ENCODE peak calls at places on chromosomes 6 and 20, in four cellular contexts. One of them, this sample, is unnamed.

GRCh38 chr6:163688971-163689370 is 274.5 kb downstream of the QKI start:
- DNase-seq in HL-60: no peak
- DNase-seq in psoas muscle: no peak
- DNase-seq in CD4-positive, alpha-beta T cell: no peak
- DNase-seq in this sample: no peak

GRCh38 chr6:72580281-72580940 is 41.5 kb upstream of the KCNQ5 start:
- DNase-seq in HL-60: peak
- DNase-seq in psoas muscle: no peak
- DNase-seq in CD4-positive, alpha-beta T cell: no peak
- DNase-seq in this sample: peak

GRCh38 chr20:15834857-15835256 is 738.4 kb downstream of the KIF16B start:
- DNase-seq in HL-60: no peak
- DNase-seq in psoas muscle: no peak
- DNase-seq in CD4-positive, alpha-beta T cell: no peak
- DNase-seq in this sample: no peak

GRCh38 chr6:139129284-139129683 is 5.6 kb upstream of the HECA start:
- DNase-seq in HL-60: no peak
- DNase-seq in psoas muscle: no peak
- DNase-seq in CD4-positive, alpha-beta T cell: no peak
- DNase-seq in this sample: no peak

GRCh38 chr20:8946036-8946926 is 122.6 kb upstream of the PLCB4 start:
- DNase-seq in HL-60: no peak
- DNase-seq in psoas muscle: no peak
- DNase-seq in CD4-positive, alpha-beta T cell: no peak
- DNase-seq in this sample: no peak

GRCh38 chr6:11374036-11375010 is 141.9 kb upstream of the NEDD9 start:
- DNase-seq in HL-60: peak
- DNase-seq in psoas muscle: no peak
- DNase-seq in CD4-positive, alpha-beta T cell: no peak
- DNase-seq in this sample: no peak

GRCh38 chr6:64335195-64335594 is 699.6 kb downstream of the PHF3 start:
- DNase-seq in HL-60: no peak
- DNase-seq in psoas muscle: no peak
- DNase-seq in CD4-positive, alpha-beta T cell: no peak
- DNase-seq in this sample: no peak

GRCh38 chr6:131023834-131024504 is 39.1 kb downstream of the EPB41L2 start:
- DNase-seq in HL-60: no peak
- DNase-seq in psoas muscle: no peak
- DNase-seq in CD4-positive, alpha-beta T cell: no peak
- DNase-seq in this sample: peak

GRCh38 chr6:5624256-5624655 is 362.9 kb downstream of the FARS2 start:
- DNase-seq in HL-60: no peak
- DNase-seq in psoas muscle: no peak
- DNase-seq in CD4-positive, alpha-beta T cell: no peak
- DNase-seq in this sample: no peak

DNA sequence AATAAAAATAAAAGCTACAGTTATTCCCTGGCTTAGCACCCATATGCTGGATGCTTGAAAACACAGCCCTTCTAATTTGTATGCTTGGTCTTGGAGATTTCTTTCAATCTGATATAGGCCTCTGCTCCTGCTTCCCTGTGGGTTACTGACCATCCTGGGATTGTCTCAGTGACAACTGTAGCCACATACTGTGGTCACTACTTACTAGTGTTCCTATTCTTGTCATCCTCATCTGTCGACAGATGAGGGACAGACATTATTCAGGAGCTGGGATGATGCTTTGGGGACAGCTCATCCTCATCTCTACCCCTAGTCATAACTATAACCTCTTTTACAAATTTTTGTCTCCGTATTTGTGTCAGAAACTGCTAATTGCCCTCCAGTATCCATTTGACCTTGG is 388.9 kb upstream of the MAP3K7 start:
- DNase-seq in HL-60: no peak
- DNase-seq in psoas muscle: no peak
- DNase-seq in CD4-positive, alpha-beta T cell: no peak
- DNase-seq in this sample: no peak
- H3K27ac ChIP-seq in HL-60: no peak
- H3K27ac ChIP-seq in psoas muscle: no peak
- H3K27ac ChIP-seq in CD4-positive, alpha-beta T cell: no peak
- H3K27ac ChIP-seq in this sample: no peak

DNA sequence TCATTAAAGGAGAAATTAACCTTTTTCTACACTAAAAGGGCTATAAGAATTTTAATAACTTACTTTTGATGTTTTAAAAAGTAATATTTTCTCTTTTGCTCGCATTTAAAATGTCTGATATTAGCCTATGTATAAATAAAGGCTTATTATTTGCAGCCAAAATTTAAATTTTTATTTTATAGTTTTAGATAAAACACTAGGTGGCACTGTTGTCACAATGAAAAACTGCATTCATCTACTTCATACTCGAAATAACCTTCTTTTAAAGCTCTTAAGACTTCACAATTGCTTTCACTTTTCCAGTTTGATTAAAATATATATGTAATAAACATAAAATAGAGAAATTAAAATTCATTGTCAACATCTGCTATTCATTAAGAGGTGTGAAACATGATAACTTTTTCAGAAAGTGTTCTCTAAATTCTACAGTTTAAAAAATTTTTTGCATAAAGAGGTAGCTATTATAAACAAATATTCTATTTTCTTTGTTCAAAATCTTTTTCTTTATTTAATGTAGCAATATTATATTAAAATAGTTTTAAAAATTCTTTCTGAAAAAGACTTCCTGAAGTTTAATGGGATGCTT is 78.8 kb upstream of the DEFB112 start:
- DNase-seq in HL-60: no peak
- DNase-seq in psoas muscle: no peak
- DNase-seq in CD4-positive, alpha-beta T cell: no peak
- DNase-seq in this sample: no peak
- TF ChIP-seq CTCF in HL-60: no peak
- TF ChIP-seq CTCF in psoas muscle: peak
- TF ChIP-seq CTCF in CD4-positive, alpha-beta T cell: peak
- TF ChIP-seq CTCF in this sample: peak

GRCh38 chr20:45812157-45813005 is at the start of gene UBE2C:
- DNase-seq in HL-60: peak
- DNase-seq in psoas muscle: peak
- DNase-seq in CD4-positive, alpha-beta T cell: peak
- DNase-seq in this sample: peak
- H3K27ac ChIP-seq in HL-60: peak
- H3K27ac ChIP-seq in psoas muscle: peak
- H3K27ac ChIP-seq in CD4-positive, alpha-beta T cell: no peak
- H3K27ac ChIP-seq in this sample: peak

GRCh38 chr20:297098-297924 is at the start of gene ZCCHC3:
- DNase-seq in HL-60: peak
- DNase-seq in psoas muscle: peak
- DNase-seq in CD4-positive, alpha-beta T cell: peak
- DNase-seq in this sample: peak
- TF ChIP-seq CTCF in HL-60: no peak
- TF ChIP-seq CTCF in psoas muscle: peak
- TF ChIP-seq CTCF in CD4-positive, alpha-beta T cell: no peak
- TF ChIP-seq CTCF in this sample: no peak

GRCh38 chr20:3239026-3239866 is at the start of gene SLC4A11:
- DNase-seq in HL-60: peak
- DNase-seq in psoas muscle: peak
- DNase-seq in CD4-positive, alpha-beta T cell: peak
- DNase-seq in this sample: peak

GRCh38 chr20:3240776-3241363 is 1.9 kb upstream of the SLC4A11 start:
- DNase-seq in HL-60: no peak
- DNase-seq in psoas muscle: no peak
- DNase-seq in CD4-positive, alpha-beta T cell: no peak
- DNase-seq in this sample: no peak

GRCh38 chr20:3238616-3239025 is 369 bp downstream of the SLC4A11 start:
- DNase-seq in HL-60: no peak
- DNase-seq in psoas muscle: no peak
- DNase-seq in CD4-positive, alpha-beta T cell: peak
- DNase-seq in this sample: peak

GRCh38 chr20:3237958-3238615 is 903 bp downstream of the SLC4A11 start:
- DNase-seq in HL-60: no peak
- DNase-seq in psoas muscle: no peak
- DNase-seq in CD4-positive, alpha-beta T cell: peak
- DNase-seq in this sample: no peak

DNA sequence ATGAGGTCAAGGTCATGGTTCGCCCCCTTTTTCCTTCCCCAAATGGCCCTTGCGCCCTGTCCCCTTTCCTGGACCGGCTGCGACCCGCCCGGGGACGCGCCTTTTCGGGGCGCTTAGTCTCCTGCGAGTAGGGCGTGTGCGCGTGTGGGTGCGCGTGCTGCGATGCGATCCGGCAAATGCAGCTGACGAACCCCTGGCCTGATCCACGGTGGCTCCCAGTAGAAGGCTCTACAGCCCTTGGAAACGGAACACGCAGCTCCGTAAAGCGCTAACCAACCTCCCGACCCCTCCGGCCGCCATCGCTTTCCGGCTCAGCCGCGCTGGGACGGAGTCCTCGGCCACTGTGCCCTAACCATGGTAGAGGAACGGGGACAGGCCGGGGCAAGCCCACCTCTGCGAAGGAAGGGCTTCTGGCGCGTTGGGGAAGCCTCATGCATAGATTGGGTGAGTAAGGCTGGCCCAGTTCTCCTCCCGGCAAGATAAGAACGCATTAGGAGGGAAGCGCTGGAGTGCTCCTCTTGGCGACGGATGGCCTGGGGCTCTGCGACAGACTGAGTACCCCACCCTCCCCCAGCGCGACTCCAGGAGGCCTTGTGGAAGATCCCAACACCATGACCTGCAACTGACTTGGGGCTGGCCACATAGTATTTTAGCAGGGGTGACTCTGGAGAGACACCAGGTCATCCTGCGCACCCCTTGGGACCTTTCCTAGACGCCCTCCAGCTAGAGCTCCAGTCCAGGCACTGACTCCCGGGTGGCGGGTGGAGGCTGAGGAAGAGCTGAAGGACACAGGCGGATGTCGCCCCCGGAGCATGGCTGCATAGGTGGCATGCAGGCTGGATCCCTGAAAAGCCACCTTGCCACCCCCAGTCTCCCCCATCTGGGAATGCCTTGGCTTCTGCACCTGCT is 1.1 kb upstream of the SLC4A11 start:
- DNase-seq in HL-60: no peak
- DNase-seq in psoas muscle: no peak
- DNase-seq in CD4-positive, alpha-beta T cell: no peak
- DNase-seq in this sample: peak
- H3K27ac ChIP-seq in HL-60: no peak
- H3K27ac ChIP-seq in psoas muscle: no peak
- H3K27ac ChIP-seq in CD4-positive, alpha-beta T cell: no peak
- H3K27ac ChIP-seq in this sample: peak